ENCODE peak calls at places on chromosomes 16 and 17, in five cellular contexts. B is Right ventricle myocardium superior; T is retina; S is hypothalamus; O is CD4-positive, alpha-beta T cell. E is an unnamed sample.

GRCh38 chr17:81302324-81302723 is 7.2 kb upstream of the SLC38A10 start:
- DNase-seq in T (no peak), O (no peak), B (no peak), S (no peak), E (no peak)

GRCh38 chr17:72952641-72953313 is 139.7 kb downstream of the SLC39A11 start:
- DNase-seq in B (no peak), T (no peak), S (no peak), O (no peak), E (no peak)

GRCh38 chr17:45234641-45235040 is 13.0 kb downstream of the FMNL1 start:
- DNase-seq in B (peak), O (peak), T (no peak), S (no peak), E (no peak)

GRCh38 chr17:48835971-48836370 is 5.1 kb downstream of the CALCOCO2 start:
- DNase-seq in S (no peak), T (no peak), B (no peak), O (no peak), E (no peak)

GRCh38 chr17:45335721-45336120 is 18.9 kb upstream of the MAP3K14 start:
- DNase-seq in B (no peak), T (no peak), S (no peak), O (no peak), E (no peak)

GRCh38 chr17:44983563-44983962 is 15.5 kb upstream of the C1QL1 start:
- DNase-seq in B (peak), S (no peak), T (no peak), O (no peak), E (no peak)

GRCh38 chr17:7886227-7887037 is 2.2 kb upstream of the CHD3 start:
- DNase-seq in S (no peak), T (peak), O (peak), B (no peak), E (peak)

GRCh38 chr16:85396879-85397871 is 215.9 kb upstream of the GSE1 start:
- DNase-seq in T (no peak), O (no peak), S (no peak), B (peak), E (peak)

GRCh38 chr16:89357460-89357859 is 132.9 kb downstream of the ANKRD11 start:
- DNase-seq in S (peak), O (no peak), B (peak), T (peak), E (no peak)

GRCh38 chr16:67542464-67542863 is 13.8 kb downstream of the RIPOR1 start:
- DNase-seq in S (no peak), T (no peak), O (peak), B (no peak), E (no peak)

GRCh38 chr17:82407255-82407654 is 10.9 kb upstream of the HEXD start:
- DNase-seq in T (no peak), S (no peak), O (no peak), B (peak), E (no peak)

GRCh38 chr17:43983515-43984411 is 20.7 kb upstream of the NAGS start:
- DNase-seq in T (peak), B (peak), S (no peak), O (no peak), E (no peak)

GRCh38 chr16:17544785-17545184 is 74.0 kb upstream of the XYLT1 start:
- DNase-seq in T (no peak), O (no peak), B (no peak), S (no peak), E (no peak)

GRCh38 chr17:47967607-47968252 is 3.2 kb upstream of the CDK5RAP3 start:
- DNase-seq in O (no peak), T (no peak), B (no peak), S (no peak), E (no peak)

GRCh38 chr16:17748005-17748719 is 277.4 kb upstream of the XYLT1 start:
- DNase-seq in O (no peak), S (no peak), T (no peak), B (no peak), E (no peak)

GRCh38 chr17:38424297-38424972 is 3.8 kb upstream of the ARHGAP23 start:
- DNase-seq in O (no peak), S (no peak), B (no peak), T (no peak), E (no peak)

GRCh38 chr16:55815320-55815719 is 17.6 kb downstream of the CES1 start:
- DNase-seq in T (no peak), B (no peak), O (no peak), S (no peak), E (no peak)

GRCh38 chr17:29159286-29159860 is 20.8 kb downstream of the MYO18A start:
- DNase-seq in S (no peak), B (no peak), T (no peak), O (no peak), E (no peak)

GRCh38 chr16:67294927-67295326 is 15.6 kb downstream of the PLEKHG4 start:
- DNase-seq in T (no peak), S (no peak), B (no peak), O (no peak), E (no peak)

GRCh38 chr16:29678691-29679267 is at the start of gene QPRT:
- DNase-seq in O (no peak), S (peak), B (peak), T (peak), E (peak)

GRCh38 chr17:46121165-46121764 is 72.0 kb downstream of the KANSL1 start:
- DNase-seq in B (no peak), T (no peak), S (no peak), O (no peak), E (no peak)

GRCh38 chr16:11602321-11602720 is 15.6 kb upstream of the LITAF start:
- DNase-seq in O (no peak), T (no peak), B (no peak), S (no peak), E (no peak)

GRCh38 chr17:53924530-53925455 is 102.1 kb downstream of the KIF2B start:
- DNase-seq in T (no peak), B (no peak), O (no peak), S (no peak), E (no peak)

GRCh38 chr16:4328580-4329353 is 12.9 kb downstream of the GLIS2 start:
- DNase-seq in B (peak), T (no peak), S (no peak), O (no peak), E (peak)

GRCh38 chr17:15340966-15341365 is 431 bp downstream of the TEKT3 start:
- DNase-seq in T (no peak), S (no peak), B (no peak), O (no peak), E (no peak)

GRCh38 chr17:6989779-6990178 is 6.1 kb upstream of the ALOX12 start:
- DNase-seq in O (no peak), B (no peak), T (no peak), S (no peak), E (no peak)

GRCh38 chr17:57089391-57089790 is 4.3 kb downstream of the AKAP1 start:
- DNase-seq in B (no peak), O (no peak), S (no peak), T (no peak), E (no peak)

GRCh38 chr17:61532818-61533217 is 58.2 kb downstream of the NACA2 start:
- DNase-seq in B (no peak), S (no peak), O (no peak), T (no peak), E (no peak)

GRCh38 chr16:12406840-12407690 is 396.6 kb downstream of the CPPED1 start:
- DNase-seq in S (no peak), B (no peak), T (no peak), O (no peak), E (no peak)

GRCh38 chr16:57500578-57501111 is 14.4 kb upstream of the DOK4 start:
- DNase-seq in T (no peak), S (no peak), O (no peak), B (peak), E (peak)

GRCh38 chr17:46809110-46809571 is 9.4 kb downstream of the WNT3 start:
- DNase-seq in O (no peak), B (no peak), T (no peak), S (no peak), E (no peak)

GRCh38 chr16:84514874-84515835 is 10.7 kb upstream of the MEAK7 start:
- DNase-seq in S (no peak), T (no peak), B (peak), O (peak), E (peak)

GRCh38 chr17:76566988-76567431 is 18.6 kb downstream of the ST6GALNAC2 start:
- DNase-seq in O (no peak), S (no peak), T (no peak), B (no peak), E (no peak)

GRCh38 chr17:3558603-3559269 is 1.1 kb upstream of the TRPV3 start:
- DNase-seq in O (peak), T (no peak), B (peak), S (no peak), E (no peak)

GRCh38 chr16:88685156-88686061 is 898 bp downstream of the SNAI3 start:
- DNase-seq in S (no peak), O (peak), T (no peak), B (no peak), E (no peak)

GRCh38 chr17:75980188-75981018 is 1.4 kb downstream of the TEN1 start:
- DNase-seq in S (no peak), B (no peak), O (no peak), T (peak), E (no peak)